ENCODE peak calls at places on chromosomes 4 and X, in seven cellular contexts. One of them, this sample, is unnamed.

GRCh38 chrX:22575161-22575845 is 302.6 kb downstream of the CBLL2 start:
- DNase-seq in RPMI7951: no peak
- DNase-seq in substantia nigra: no peak
- DNase-seq in mesothelial cell of epicardium: no peak
- DNase-seq in omental fat pad: no peak
- DNase-seq in cardiac fibroblast: peak
- DNase-seq in NCI-H1417 treated with DMSO at 0.1 percent for 48 hours: no peak
- DNase-seq in this sample: peak

GRCh38 chrX:11609109-11609508 is 56.6 kb downstream of the ARHGAP6 start:
- DNase-seq in cardiac fibroblast: no peak
- DNase-seq in substantia nigra: no peak
- DNase-seq in omental fat pad: no peak
- DNase-seq in RPMI7951: no peak
- DNase-seq in NCI-H1417 treated with DMSO at 0.1 percent for 48 hours: no peak
- DNase-seq in mesothelial cell of epicardium: no peak
- DNase-seq in this sample: no peak

GRCh38 chr4:36573441-36573840 is 292.0 kb downstream of the DTHD1 start:
- DNase-seq in mesothelial cell of epicardium: no peak
- DNase-seq in cardiac fibroblast: no peak
- DNase-seq in substantia nigra: no peak
- DNase-seq in omental fat pad: no peak
- DNase-seq in RPMI7951: no peak
- DNase-seq in NCI-H1417 treated with DMSO at 0.1 percent for 48 hours: no peak
- DNase-seq in this sample: no peak

GRCh38 chrX:120731386-120731785 is 101.5 kb upstream of the C1GALT1C1 start:
- DNase-seq in omental fat pad: no peak
- DNase-seq in cardiac fibroblast: peak
- DNase-seq in RPMI7951: peak
- DNase-seq in NCI-H1417 treated with DMSO at 0.1 percent for 48 hours: no peak
- DNase-seq in mesothelial cell of epicardium: no peak
- DNase-seq in substantia nigra: no peak
- DNase-seq in this sample: no peak

GRCh38 chr4:2964077-2964471 is 703 bp downstream of the GRK4 start:
- DNase-seq in mesothelial cell of epicardium: no peak
- DNase-seq in omental fat pad: no peak
- DNase-seq in RPMI7951: no peak
- DNase-seq in cardiac fibroblast: no peak
- DNase-seq in NCI-H1417 treated with DMSO at 0.1 percent for 48 hours: no peak
- DNase-seq in substantia nigra: no peak
- DNase-seq in this sample: no peak

GRCh38 chr4:119930546-119930945 is 136.1 kb downstream of the MAD2L1 start:
- DNase-seq in omental fat pad: no peak
- DNase-seq in RPMI7951: no peak
- DNase-seq in cardiac fibroblast: no peak
- DNase-seq in mesothelial cell of epicardium: no peak
- DNase-seq in NCI-H1417 treated with DMSO at 0.1 percent for 48 hours: no peak
- DNase-seq in substantia nigra: no peak
- DNase-seq in this sample: no peak

GRCh38 chr4:139017861-139018260 is 2.3 kb downstream of the NOCT start:
- DNase-seq in mesothelial cell of epicardium: no peak
- DNase-seq in NCI-H1417 treated with DMSO at 0.1 percent for 48 hours: no peak
- DNase-seq in RPMI7951: peak
- DNase-seq in substantia nigra: no peak
- DNase-seq in omental fat pad: no peak
- DNase-seq in cardiac fibroblast: peak
- DNase-seq in this sample: peak

GRCh38 chrX:53088136-53088974 is 5.6 kb upstream of the KANTR start:
- DNase-seq in NCI-H1417 treated with DMSO at 0.1 percent for 48 hours: no peak
- DNase-seq in substantia nigra: peak
- DNase-seq in cardiac fibroblast: peak
- DNase-seq in RPMI7951: peak
- DNase-seq in mesothelial cell of epicardium: peak
- DNase-seq in omental fat pad: no peak
- DNase-seq in this sample: peak

GRCh38 chr4:168766537-168767316 is 243.3 kb downstream of the CBR4 start:
- DNase-seq in cardiac fibroblast: peak
- DNase-seq in omental fat pad: no peak
- DNase-seq in mesothelial cell of epicardium: no peak
- DNase-seq in substantia nigra: no peak
- DNase-seq in RPMI7951: peak
- DNase-seq in NCI-H1417 treated with DMSO at 0.1 percent for 48 hours: no peak
- DNase-seq in this sample: peak

GRCh38 chrX:70613295-70613694 is 168.7 kb downstream of the DLG3 start:
- DNase-seq in cardiac fibroblast: peak
- DNase-seq in RPMI7951: peak
- DNase-seq in omental fat pad: no peak
- DNase-seq in NCI-H1417 treated with DMSO at 0.1 percent for 48 hours: no peak
- DNase-seq in substantia nigra: no peak
- DNase-seq in mesothelial cell of epicardium: no peak
- DNase-seq in this sample: peak

GRCh38 chr4:64503945-64504675 is 94.9 kb upstream of the TECRL start:
- DNase-seq in substantia nigra: no peak
- DNase-seq in mesothelial cell of epicardium: no peak
- DNase-seq in NCI-H1417 treated with DMSO at 0.1 percent for 48 hours: no peak
- DNase-seq in RPMI7951: no peak
- DNase-seq in omental fat pad: no peak
- DNase-seq in cardiac fibroblast: no peak
- DNase-seq in this sample: no peak

GRCh38 chr4:103306870-103307345 is 108.8 kb upstream of the CENPE start:
- DNase-seq in mesothelial cell of epicardium: no peak
- DNase-seq in substantia nigra: peak
- DNase-seq in omental fat pad: no peak
- DNase-seq in cardiac fibroblast: no peak
- DNase-seq in NCI-H1417 treated with DMSO at 0.1 percent for 48 hours: no peak
- DNase-seq in RPMI7951: no peak
- DNase-seq in this sample: no peak

GRCh38 chr4:26238782-26239647 is 81.8 kb upstream of the RBPJ start:
- DNase-seq in substantia nigra: peak
- DNase-seq in omental fat pad: no peak
- DNase-seq in NCI-H1417 treated with DMSO at 0.1 percent for 48 hours: peak
- DNase-seq in RPMI7951: peak
- DNase-seq in mesothelial cell of epicardium: no peak
- DNase-seq in cardiac fibroblast: peak
- DNase-seq in this sample: peak

GRCh38 chr4:88659890-88660208 is 37.8 kb downstream of the NAP1L5 start:
- DNase-seq in substantia nigra: no peak
- DNase-seq in cardiac fibroblast: no peak
- DNase-seq in NCI-H1417 treated with DMSO at 0.1 percent for 48 hours: no peak
- DNase-seq in mesothelial cell of epicardium: no peak
- DNase-seq in RPMI7951: no peak
- DNase-seq in omental fat pad: no peak
- DNase-seq in this sample: no peak

This sample was measured in fibroblast of mammary gland.